ENCODE peak calls at places on chromosomes 3 and 15, in eight cellular contexts. One of them, this sample, is unnamed.

GRCh38 chr3:42851228-42851834 is 24.3 kb downstream of the CYP8B1 start:
- DNase-seq in aorta: no peak
- DNase-seq in Karpas-422: peak; percentile 35
- DNase-seq in HCT116: no peak
- DNase-seq in CD8-positive, alpha-beta memory T cell: no peak
- DNase-seq in left ventricle myocardium inferior: no peak
- DNase-seq in CD4-positive, alpha-beta memory T cell: no peak
- DNase-seq in HepG2: no peak
- DNase-seq in this sample: no peak

GRCh38 chr15:28098766-28099554 is at the start of gene OCA2:
- DNase-seq in CD8-positive, alpha-beta memory T cell: peak; percentile 35
- DNase-seq in HepG2: peak; percentile 51
- DNase-seq in CD4-positive, alpha-beta memory T cell: no peak
- DNase-seq in Karpas-422: no peak
- DNase-seq in aorta: peak; percentile 92
- DNase-seq in left ventricle myocardium inferior: peak; percentile 53
- DNase-seq in HCT116: no peak
- DNase-seq in this sample: peak; percentile 70

GRCh38 chr15:80608688-80609087 is 86.4 kb upstream of the ABHD17C start:
- DNase-seq in HepG2: no peak
- DNase-seq in HCT116: no peak
- DNase-seq in CD4-positive, alpha-beta memory T cell: no peak
- DNase-seq in CD8-positive, alpha-beta memory T cell: no peak
- DNase-seq in Karpas-422: no peak
- DNase-seq in aorta: no peak
- DNase-seq in left ventricle myocardium inferior: no peak
- DNase-seq in this sample: no peak

GRCh38 chr3:158845748-158846350 is 44.0 kb downstream of the MFSD1 start:
- DNase-seq in HCT116: peak; percentile 27
- DNase-seq in HepG2: peak; percentile 41
- DNase-seq in Karpas-422: peak; percentile 82
- DNase-seq in left ventricle myocardium inferior: no peak
- DNase-seq in CD4-positive, alpha-beta memory T cell: peak; percentile 46
- DNase-seq in CD8-positive, alpha-beta memory T cell: no peak
- DNase-seq in aorta: no peak
- DNase-seq in this sample: no peak

GRCh38 chr3:195154793-195155535 is 116.0 kb downstream of the XXYLT1 start:
- DNase-seq in left ventricle myocardium inferior: peak; percentile 92
- DNase-seq in CD4-positive, alpha-beta memory T cell: no peak
- DNase-seq in Karpas-422: no peak
- DNase-seq in aorta: peak; percentile 91
- DNase-seq in HepG2: peak; percentile 91
- DNase-seq in CD8-positive, alpha-beta memory T cell: no peak
- DNase-seq in HCT116: no peak
- DNase-seq in this sample: peak; percentile 94

GRCh38 chr15:31489801-31490646 is 163.4 kb downstream of the KLF13 start:
- DNase-seq in CD8-positive, alpha-beta memory T cell: no peak
- DNase-seq in HepG2: peak; percentile 30
- DNase-seq in left ventricle myocardium inferior: no peak
- DNase-seq in aorta: no peak
- DNase-seq in CD4-positive, alpha-beta memory T cell: peak; percentile 49
- DNase-seq in Karpas-422: peak; percentile 83
- DNase-seq in HCT116: peak; percentile 35
- DNase-seq in this sample: peak; percentile 38

GRCh38 chr3:179015551-179016020 is 56.0 kb downstream of the ZMAT3 start:
- DNase-seq in left ventricle myocardium inferior: no peak
- DNase-seq in aorta: no peak
- DNase-seq in HepG2: peak; percentile 81
- DNase-seq in HCT116: peak; percentile 69
- DNase-seq in Karpas-422: peak; percentile 93
- DNase-seq in CD4-positive, alpha-beta memory T cell: peak; percentile 79
- DNase-seq in CD8-positive, alpha-beta memory T cell: no peak
- DNase-seq in this sample: peak; percentile 56

GRCh38 chr3:16092923-16093322 is 81.6 kb upstream of the GALNT15 start:
- DNase-seq in left ventricle myocardium inferior: no peak
- DNase-seq in aorta: no peak
- DNase-seq in HepG2: no peak
- DNase-seq in CD8-positive, alpha-beta memory T cell: no peak
- DNase-seq in Karpas-422: no peak
- DNase-seq in HCT116: no peak
- DNase-seq in CD4-positive, alpha-beta memory T cell: no peak
- DNase-seq in this sample: no peak

GRCh38 chr15:62164500-62165028 is 521 bp downstream of the C2CD4B start:
- DNase-seq in HCT116: no peak
- DNase-seq in HepG2: no peak
- DNase-seq in CD8-positive, alpha-beta memory T cell: no peak
- DNase-seq in aorta: peak; percentile 82
- DNase-seq in CD4-positive, alpha-beta memory T cell: no peak
- DNase-seq in left ventricle myocardium inferior: peak; percentile 14
- DNase-seq in Karpas-422: no peak
- DNase-seq in this sample: no peak

DNA sequence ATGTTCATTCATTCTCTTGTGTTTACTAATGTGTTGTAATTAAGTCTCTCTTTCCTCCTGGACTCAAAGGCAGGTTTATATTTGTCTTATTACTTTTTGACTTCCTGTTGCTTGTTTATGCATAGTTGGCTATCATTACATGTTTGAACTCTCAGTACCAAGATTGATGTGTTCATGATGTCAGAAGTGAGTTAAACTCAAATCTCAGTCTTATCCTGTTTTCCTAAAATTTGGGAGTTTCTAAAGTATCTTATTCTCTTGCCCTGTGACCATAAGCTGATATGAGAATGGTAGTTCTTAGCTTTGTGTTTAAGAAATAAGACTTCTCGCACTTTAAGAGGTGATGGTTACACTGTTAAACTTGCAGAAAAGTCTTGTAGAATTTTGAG is 5.2 kb downstream of the GLCE start:
- DNase-seq in left ventricle myocardium inferior: no peak
- DNase-seq in aorta: no peak
- DNase-seq in Karpas-422: no peak
- DNase-seq in CD8-positive, alpha-beta memory T cell: no peak
- DNase-seq in HCT116: no peak
- DNase-seq in CD4-positive, alpha-beta memory T cell: no peak
- DNase-seq in HepG2: no peak
- DNase-seq in this sample: no peak
- H3K4me3 ChIP-seq in left ventricle myocardium inferior: no peak overlapping the region
- H3K4me3 ChIP-seq in aorta: no peak overlapping the region
- H3K4me3 ChIP-seq in Karpas-422: no peak overlapping the region
- H3K4me3 ChIP-seq in CD8-positive, alpha-beta memory T cell: no peak overlapping the region
- H3K4me3 ChIP-seq in HCT116: no peak overlapping the region
- H3K4me3 ChIP-seq in CD4-positive, alpha-beta memory T cell: no peak overlapping the region
- H3K4me3 ChIP-seq in HepG2: no peak overlapping the region
- H3K4me3 ChIP-seq in this sample: no peak overlapping the region

GRCh38 chr3:161796312-161796711 is 299.7 kb downstream of the OTOL1 start:
- DNase-seq in aorta: no peak
- DNase-seq in HepG2: no peak
- DNase-seq in left ventricle myocardium inferior: no peak
- DNase-seq in Karpas-422: no peak
- DNase-seq in CD4-positive, alpha-beta memory T cell: no peak
- DNase-seq in HCT116: no peak
- DNase-seq in CD8-positive, alpha-beta memory T cell: no peak
- DNase-seq in this sample: no peak
- H3K4me1 ChIP-seq in aorta: no peaks in the 10 kb centered on the region
- H3K4me1 ChIP-seq in HepG2: no peaks in the 10 kb centered on the region
- H3K4me1 ChIP-seq in left ventricle myocardium inferior: no peaks in the 10 kb centered on the region
- H3K4me1 ChIP-seq in Karpas-422: no peaks in the 10 kb centered on the region
- H3K4me1 ChIP-seq in CD4-positive, alpha-beta memory T cell: no peaks in the 10 kb centered on the region
- H3K4me1 ChIP-seq in HCT116: no peaks in the 10 kb centered on the region
- H3K4me1 ChIP-seq in CD8-positive, alpha-beta memory T cell: no peaks in the 10 kb centered on the region
- H3K4me1 ChIP-seq in this sample: no peaks in the 10 kb centered on the region

GRCh38 chr15:91414124-91414523 is 314.1 kb downstream of the SV2B start:
- DNase-seq in left ventricle myocardium inferior: no peak
- DNase-seq in HepG2: no peak
- DNase-seq in CD4-positive, alpha-beta memory T cell: no peak
- DNase-seq in CD8-positive, alpha-beta memory T cell: no peak
- DNase-seq in HCT116: no peak
- DNase-seq in aorta: no peak
- DNase-seq in Karpas-422: no peak
- DNase-seq in this sample: no peak
- H3K4me3 ChIP-seq in left ventricle myocardium inferior: no peak overlapping the region
- H3K4me3 ChIP-seq in HepG2: no peak overlapping the region
- H3K4me3 ChIP-seq in CD4-positive, alpha-beta memory T cell: no peak overlapping the region
- H3K4me3 ChIP-seq in CD8-positive, alpha-beta memory T cell: no peak overlapping the region
- H3K4me3 ChIP-seq in HCT116: no peak overlapping the region
- H3K4me3 ChIP-seq in aorta: no peak overlapping the region
- H3K4me3 ChIP-seq in Karpas-422: no peak overlapping the region
- H3K4me3 ChIP-seq in this sample: no peak overlapping the region

DNA sequence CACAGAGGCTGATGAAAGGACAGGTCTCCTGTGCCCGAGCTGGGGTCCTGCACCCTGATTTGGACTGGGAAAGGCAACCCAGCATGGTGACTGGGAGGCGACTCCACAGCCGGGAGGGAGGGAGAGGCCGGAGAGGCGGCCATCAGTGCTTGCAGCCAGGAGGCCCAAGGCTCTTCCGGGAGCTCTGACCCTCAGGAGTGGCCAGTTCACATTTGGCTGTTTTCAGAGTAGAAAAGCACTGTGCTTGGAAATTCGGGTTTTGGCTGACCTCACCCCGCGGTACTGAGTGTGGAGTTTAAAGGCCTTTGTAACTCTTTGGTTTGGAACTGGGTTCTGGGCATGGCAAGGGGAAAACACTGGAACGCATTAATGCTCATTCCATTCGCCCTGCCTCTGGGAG is 31.9 kb downstream of the SMAD6 start:
- DNase-seq in HepG2: no peak
- DNase-seq in HCT116: no peak
- DNase-seq in CD4-positive, alpha-beta memory T cell: no peak
- DNase-seq in aorta: peak; percentile 78
- DNase-seq in CD8-positive, alpha-beta memory T cell: no peak
- DNase-seq in left ventricle myocardium inferior: no peak
- DNase-seq in Karpas-422: no peak
- DNase-seq in this sample: no peak
- H3K4me1 ChIP-seq in HepG2: peaks cover 27% of the 10 kb centered on the region
- H3K4me1 ChIP-seq in HCT116: peaks cover 19% of the 10 kb centered on the region
- H3K4me1 ChIP-seq in CD4-positive, alpha-beta memory T cell: no peaks in the 10 kb centered on the region
- H3K4me1 ChIP-seq in aorta: no peaks in the 10 kb centered on the region
- H3K4me1 ChIP-seq in CD8-positive, alpha-beta memory T cell: no peaks in the 10 kb centered on the region
- H3K4me1 ChIP-seq in left ventricle myocardium inferior: peaks cover 61% of the 10 kb centered on the region
- H3K4me1 ChIP-seq in Karpas-422: no peaks in the 10 kb centered on the region
- H3K4me1 ChIP-seq in this sample: peaks cover 30% of the 10 kb centered on the region